ENCODE peak calls at places on chromosome 10, in six cellular contexts. One of them, this sample, is unnamed.

GRCh38 chr10:60387531-60387930 is 2.1 kb downstream of the ANK3 start:
- DNase-seq in psoas muscle: no peak
- DNase-seq in foreskin fibroblast: no peak
- DNase-seq in cardiac muscle cell: no peak
- DNase-seq in fibroblast of the aortic adventitia: no peak
- DNase-seq in neural progenitor cell: no peak
- DNase-seq in this sample: no peak

GRCh38 chr10:21753497-21754270 is 219.7 kb downstream of the MLLT10 start:
- DNase-seq in psoas muscle: no peak
- DNase-seq in foreskin fibroblast: no peak
- DNase-seq in cardiac muscle cell: no peak
- DNase-seq in fibroblast of the aortic adventitia: no peak
- DNase-seq in neural progenitor cell: no peak
- DNase-seq in this sample: no peak

GRCh38 chr10:15719899-15720634 is at the start of gene ITGA8:
- DNase-seq in psoas muscle: no peak
- DNase-seq in foreskin fibroblast: peak
- DNase-seq in cardiac muscle cell: peak
- DNase-seq in fibroblast of the aortic adventitia: peak
- DNase-seq in neural progenitor cell: peak
- DNase-seq in this sample: peak

GRCh38 chr10:3681642-3682554 is 103.1 kb downstream of the KLF6 start:
- DNase-seq in psoas muscle: no peak
- DNase-seq in foreskin fibroblast: peak
- DNase-seq in cardiac muscle cell: no peak
- DNase-seq in fibroblast of the aortic adventitia: no peak
- DNase-seq in neural progenitor cell: no peak
- DNase-seq in this sample: no peak

GRCh38 chr10:94036664-94037033 is 42.9 kb downstream of the PLCE1 start:
- DNase-seq in psoas muscle: no peak
- DNase-seq in foreskin fibroblast: no peak
- DNase-seq in cardiac muscle cell: no peak
- DNase-seq in fibroblast of the aortic adventitia: no peak
- DNase-seq in neural progenitor cell: no peak
- DNase-seq in this sample: no peak

GRCh38 chr10:90743291-90743690 is 114.5 kb downstream of the HTR7 start:
- DNase-seq in psoas muscle: no peak
- DNase-seq in foreskin fibroblast: no peak
- DNase-seq in cardiac muscle cell: no peak
- DNase-seq in fibroblast of the aortic adventitia: no peak
- DNase-seq in neural progenitor cell: no peak
- DNase-seq in this sample: no peak

GRCh38 chr10:93254180-93254847 is 180.6 kb downstream of the CYP26A1 start:
- DNase-seq in psoas muscle: no peak
- DNase-seq in foreskin fibroblast: no peak
- DNase-seq in cardiac muscle cell: no peak
- DNase-seq in fibroblast of the aortic adventitia: no peak
- DNase-seq in neural progenitor cell: no peak
- DNase-seq in this sample: no peak

GRCh38 chr10:87761892-87762291 is 56.1 kb downstream of the ATAD1 start:
- DNase-seq in psoas muscle: no peak
- DNase-seq in foreskin fibroblast: peak
- DNase-seq in cardiac muscle cell: peak
- DNase-seq in fibroblast of the aortic adventitia: peak
- DNase-seq in neural progenitor cell: no peak
- DNase-seq in this sample: no peak

GRCh38 chr10:125002423-125003145 is 60.7 kb downstream of the ZRANB1 start:
- DNase-seq in psoas muscle: no peak
- DNase-seq in foreskin fibroblast: no peak
- DNase-seq in cardiac muscle cell: no peak
- DNase-seq in fibroblast of the aortic adventitia: no peak
- DNase-seq in neural progenitor cell: no peak
- DNase-seq in this sample: peak

GRCh38 chr10:101230185-101230917 is 1.1 kb upstream of the LBX1 start:
- DNase-seq in psoas muscle: no peak
- DNase-seq in foreskin fibroblast: no peak
- DNase-seq in cardiac muscle cell: no peak
- DNase-seq in fibroblast of the aortic adventitia: no peak
- DNase-seq in neural progenitor cell: no peak
- DNase-seq in this sample: no peak

GRCh38 chr10:118209215-118209614 is 132.9 kb downstream of the FAM204A start:
- DNase-seq in psoas muscle: no peak
- DNase-seq in foreskin fibroblast: no peak
- DNase-seq in cardiac muscle cell: no peak
- DNase-seq in fibroblast of the aortic adventitia: no peak
- DNase-seq in neural progenitor cell: peak
- DNase-seq in this sample: no peak

GRCh38 chr10:70283445-70284399 is at the start of gene NPFFR1:
- DNase-seq in psoas muscle: no peak
- DNase-seq in foreskin fibroblast: no peak
- DNase-seq in cardiac muscle cell: no peak
- DNase-seq in fibroblast of the aortic adventitia: no peak
- DNase-seq in neural progenitor cell: peak
- DNase-seq in this sample: no peak

GRCh38 chr10:17643339-17643754 is 604 bp upstream of the STAM start:
- DNase-seq in psoas muscle: peak
- DNase-seq in foreskin fibroblast: peak
- DNase-seq in cardiac muscle cell: peak
- DNase-seq in fibroblast of the aortic adventitia: no peak
- DNase-seq in neural progenitor cell: peak
- DNase-seq in this sample: no peak

GRCh38 chr10:101130984-101131961 is at the start of gene TLX1:
- DNase-seq in psoas muscle: peak
- DNase-seq in foreskin fibroblast: no peak
- DNase-seq in cardiac muscle cell: no peak
- DNase-seq in fibroblast of the aortic adventitia: no peak
- DNase-seq in neural progenitor cell: peak
- DNase-seq in this sample: no peak

GRCh38 chr10:88004451-88004850 is 141.0 kb downstream of the PTEN start:
- DNase-seq in psoas muscle: no peak
- DNase-seq in foreskin fibroblast: peak
- DNase-seq in cardiac muscle cell: peak
- DNase-seq in fibroblast of the aortic adventitia: peak
- DNase-seq in neural progenitor cell: no peak
- DNase-seq in this sample: no peak

GRCh38 chr10:37535459-37536246 is 321.8 kb downstream of the ZNF248 start:
- DNase-seq in psoas muscle: no peak
- DNase-seq in foreskin fibroblast: no peak
- DNase-seq in cardiac muscle cell: no peak
- DNase-seq in fibroblast of the aortic adventitia: no peak
- DNase-seq in neural progenitor cell: peak
- DNase-seq in this sample: no peak

GRCh38 chr10:124993728-124994451 is 52.0 kb downstream of the ZRANB1 start:
- DNase-seq in psoas muscle: no peak
- DNase-seq in foreskin fibroblast: no peak
- DNase-seq in cardiac muscle cell: no peak
- DNase-seq in fibroblast of the aortic adventitia: no peak
- DNase-seq in neural progenitor cell: no peak
- DNase-seq in this sample: peak

GRCh38 chr10:3539696-3540383 is 245.2 kb downstream of the KLF6 start:
- DNase-seq in psoas muscle: no peak
- DNase-seq in foreskin fibroblast: no peak
- DNase-seq in cardiac muscle cell: no peak
- DNase-seq in fibroblast of the aortic adventitia: no peak
- DNase-seq in neural progenitor cell: no peak
- DNase-seq in this sample: no peak

GRCh38 chr10:122475130-122475529 is 13.8 kb downstream of the HTRA1 start:
- DNase-seq in psoas muscle: peak
- DNase-seq in foreskin fibroblast: no peak
- DNase-seq in cardiac muscle cell: peak
- DNase-seq in fibroblast of the aortic adventitia: peak
- DNase-seq in neural progenitor cell: no peak
- DNase-seq in this sample: peak

GRCh38 chr10:16612148-16612742 is 90.6 kb upstream of the C1QL3 start:
- DNase-seq in psoas muscle: no peak
- DNase-seq in foreskin fibroblast: peak
- DNase-seq in cardiac muscle cell: peak
- DNase-seq in fibroblast of the aortic adventitia: peak
- DNase-seq in neural progenitor cell: peak
- DNase-seq in this sample: no peak

GRCh38 chr10:24360286-24361127 is 151.6 kb downstream of the KIAA1217 start:
- DNase-seq in psoas muscle: peak
- DNase-seq in foreskin fibroblast: peak
- DNase-seq in cardiac muscle cell: peak
- DNase-seq in fibroblast of the aortic adventitia: peak
- DNase-seq in neural progenitor cell: peak
- DNase-seq in this sample: peak

GRCh38 chr10:95476482-95477174 is 84.5 kb downstream of the SORBS1 start:
- DNase-seq in psoas muscle: no peak
- DNase-seq in foreskin fibroblast: no peak
- DNase-seq in cardiac muscle cell: no peak
- DNase-seq in fibroblast of the aortic adventitia: no peak
- DNase-seq in neural progenitor cell: no peak
- DNase-seq in this sample: no peak

GRCh38 chr10:13890617-13891541 is 304.1 kb downstream of the PRPF18 start:
- DNase-seq in psoas muscle: peak
- DNase-seq in foreskin fibroblast: peak
- DNase-seq in cardiac muscle cell: peak
- DNase-seq in fibroblast of the aortic adventitia: peak
- DNase-seq in neural progenitor cell: peak
- DNase-seq in this sample: no peak

GRCh38 chr10:8979976-8980375 is 925.5 kb downstream of the GATA3 start:
- DNase-seq in psoas muscle: no peak
- DNase-seq in foreskin fibroblast: no peak
- DNase-seq in cardiac muscle cell: no peak
- DNase-seq in fibroblast of the aortic adventitia: no peak
- DNase-seq in neural progenitor cell: no peak
- DNase-seq in this sample: no peak

GRCh38 chr10:61063911-61064310 is 119.9 kb upstream of the RHOBTB1 start:
- DNase-seq in psoas muscle: no peak
- DNase-seq in foreskin fibroblast: peak
- DNase-seq in cardiac muscle cell: no peak
- DNase-seq in fibroblast of the aortic adventitia: peak
- DNase-seq in neural progenitor cell: peak
- DNase-seq in this sample: no peak

GRCh38 chr10:28841625-28842024 is 164.3 kb downstream of the BAMBI start:
- DNase-seq in psoas muscle: no peak
- DNase-seq in foreskin fibroblast: no peak
- DNase-seq in cardiac muscle cell: peak
- DNase-seq in fibroblast of the aortic adventitia: peak
- DNase-seq in neural progenitor cell: no peak
- DNase-seq in this sample: no peak

GRCh38 chr10:111086602-111087001 is 9.8 kb downstream of the ADRA2A start:
- DNase-seq in psoas muscle: no peak
- DNase-seq in foreskin fibroblast: no peak
- DNase-seq in cardiac muscle cell: no peak
- DNase-seq in fibroblast of the aortic adventitia: no peak
- DNase-seq in neural progenitor cell: no peak
- DNase-seq in this sample: no peak

DNA sequence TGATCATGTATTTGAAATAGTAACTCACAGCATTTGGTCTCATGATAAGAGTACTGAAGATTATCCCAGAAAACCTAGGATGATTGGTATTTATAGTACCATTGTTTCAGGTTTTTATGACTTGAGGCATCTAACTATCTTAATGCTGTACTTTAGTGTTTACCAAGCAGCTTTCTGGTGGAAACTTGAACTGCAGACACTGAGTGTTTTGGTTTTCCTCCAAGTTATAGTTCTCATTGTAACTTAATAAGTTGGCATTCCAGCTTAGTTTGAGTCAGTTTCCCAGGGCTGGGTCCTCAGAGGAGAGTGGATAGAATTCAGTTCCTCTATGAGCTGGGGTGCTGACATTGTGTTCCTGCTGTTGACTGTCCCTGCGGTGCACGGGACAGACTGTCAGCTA is 50.4 kb downstream of the SEC23IP start:
- DNase-seq in psoas muscle: no peak
- DNase-seq in foreskin fibroblast: peak
- DNase-seq in cardiac muscle cell: no peak
- DNase-seq in fibroblast of the aortic adventitia: peak
- DNase-seq in neural progenitor cell: no peak
- DNase-seq in this sample: no peak
- TF ChIP-seq CTCF in psoas muscle: no peak
- TF ChIP-seq CTCF in foreskin fibroblast: no peak
- TF ChIP-seq CTCF in cardiac muscle cell: no peak
- TF ChIP-seq CTCF in fibroblast of the aortic adventitia: no peak
- TF ChIP-seq CTCF in neural progenitor cell: no peak
- TF ChIP-seq CTCF in this sample: no peak

GRCh38 chr10:78458983-78459638 is 425.4 kb downstream of the RPS24 start:
- DNase-seq in psoas muscle: no peak
- DNase-seq in foreskin fibroblast: peak
- DNase-seq in cardiac muscle cell: peak
- DNase-seq in fibroblast of the aortic adventitia: peak
- DNase-seq in neural progenitor cell: no peak
- DNase-seq in this sample: no peak
- H3K4me3 ChIP-seq in psoas muscle: no peak
- H3K4me3 ChIP-seq in foreskin fibroblast: no peak
- H3K4me3 ChIP-seq in cardiac muscle cell: no peak
- H3K4me3 ChIP-seq in fibroblast of the aortic adventitia: no peak
- H3K4me3 ChIP-seq in neural progenitor cell: no peak
- H3K4me3 ChIP-seq in this sample: no peak

DNA sequence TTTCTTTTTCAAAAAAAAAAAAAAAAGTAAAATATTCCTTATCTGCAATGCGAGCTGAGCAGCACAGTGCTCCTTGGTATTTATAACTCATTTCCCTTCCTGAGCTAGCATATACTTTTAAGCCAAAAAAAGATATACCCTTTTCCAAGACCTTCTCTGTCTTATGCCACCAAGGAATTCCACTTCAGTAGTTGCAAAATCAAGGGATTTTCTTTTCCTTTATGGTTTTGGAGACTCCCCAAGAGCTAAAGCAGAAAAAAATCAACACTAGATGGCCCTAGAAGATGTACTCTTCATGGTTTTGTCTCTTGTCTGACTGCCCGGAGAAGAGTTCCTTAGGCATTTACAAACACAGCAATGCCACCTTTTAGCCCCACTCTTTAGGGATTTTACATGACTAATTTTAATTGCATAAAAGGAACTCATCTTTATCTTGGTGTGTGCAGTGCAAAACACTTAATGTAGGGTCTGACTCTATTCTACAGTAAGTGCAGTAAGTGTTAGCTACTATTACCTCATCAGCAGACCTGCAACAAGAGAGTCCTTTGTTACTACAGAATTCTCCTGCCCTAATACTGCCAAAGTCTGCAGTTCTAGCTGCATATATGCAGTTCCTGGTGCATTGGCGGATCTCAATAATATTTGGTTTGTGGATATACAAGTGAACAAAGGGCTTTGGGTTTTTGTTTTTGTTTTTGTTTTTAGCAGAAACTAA is 443.3 kb downstream of the GFRA1 start:
- DNase-seq in psoas muscle: no peak
- DNase-seq in foreskin fibroblast: peak
- DNase-seq in cardiac muscle cell: peak
- DNase-seq in fibroblast of the aortic adventitia: peak
- DNase-seq in neural progenitor cell: peak
- DNase-seq in this sample: no peak
- TF ChIP-seq CTCF in psoas muscle: peak
- TF ChIP-seq CTCF in foreskin fibroblast: peak
- TF ChIP-seq CTCF in cardiac muscle cell: peak
- TF ChIP-seq CTCF in fibroblast of the aortic adventitia: peak
- TF ChIP-seq CTCF in neural progenitor cell: peak
- TF ChIP-seq CTCF in this sample: no peak

DNA sequence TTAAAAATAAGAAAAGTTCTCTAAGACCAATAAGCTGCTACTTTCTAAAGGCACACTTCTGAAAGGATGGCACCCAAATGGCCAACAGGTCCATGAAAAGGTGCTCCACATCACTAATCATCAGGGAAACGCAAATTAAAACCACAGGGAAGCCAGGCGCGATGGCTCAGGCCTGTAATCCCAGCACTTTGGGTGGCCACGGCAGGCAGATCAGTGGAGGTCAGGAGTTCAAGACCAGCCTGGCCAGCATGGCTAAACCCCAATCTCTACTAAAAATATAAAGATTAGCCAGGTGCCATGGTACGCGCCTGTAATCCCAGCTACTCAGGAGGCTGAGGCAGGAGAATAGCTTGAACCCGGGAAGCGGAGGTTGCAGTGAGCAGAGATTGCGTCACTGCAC is 258.1 kb downstream of the ZMYND11 start:
- DNase-seq in psoas muscle: no peak
- DNase-seq in foreskin fibroblast: no peak
- DNase-seq in cardiac muscle cell: no peak
- DNase-seq in fibroblast of the aortic adventitia: no peak
- DNase-seq in neural progenitor cell: no peak
- DNase-seq in this sample: no peak
- H3K4me3 ChIP-seq in psoas muscle: no peak
- H3K4me3 ChIP-seq in foreskin fibroblast: no peak
- H3K4me3 ChIP-seq in cardiac muscle cell: no peak
- H3K4me3 ChIP-seq in fibroblast of the aortic adventitia: no peak
- H3K4me3 ChIP-seq in neural progenitor cell: no peak
- H3K4me3 ChIP-seq in this sample: no peak

This sample was measured in testis.